ENCODE peak calls at places on chromosomes 2 and 18, in eight cellular contexts. V is sciatic nerve; E is SK-N-MC; A is CD4-positive, alpha-beta memory T cell; M is activated effector memory CD4-positive, alpha-beta T cell treated with Interleukin-2 at 50 U/mL for 16 hours; O is NCI-H2081; P is C1 segment of cervical spinal cord; F is WERI-Rb-1. D is an unnamed sample.

GRCh38 chr2:133953524-133953923 is 300.3 kb upstream of the MGAT5 start:
- DNase-seq in P (no peak), O (no peak), M (no peak), F (no peak), V (no peak), E (no peak), A (no peak), D (no peak)

GRCh38 chr2:9778012-9778411 is 65.3 kb upstream of the TAF1B start:
- DNase-seq in P (no peak), V (no peak), M (no peak), O (no peak), F (peak), E (no peak), A (peak), D (no peak)

GRCh38 chr18:79512461-79513380 is 117.0 kb downstream of the NFATC1 start:
- DNase-seq in E (no peak), O (no peak), A (no peak), F (peak), V (peak), M (no peak), P (no peak), D (no peak)

GRCh38 chr18:37362158-37362890 is 203.3 kb downstream of the CELF4 start:
- DNase-seq in P (no peak), V (no peak), A (no peak), O (no peak), E (no peak), F (no peak), M (no peak), D (no peak)

GRCh38 chr2:58800846-58801245 is 559.7 kb upstream of the FANCL start:
- DNase-seq in O (no peak), V (no peak), P (no peak), E (no peak), A (no peak), F (no peak), M (no peak), D (no peak)

GRCh38 chr2:152440049-152440448 is 105.1 kb downstream of the FMNL2 start:
- DNase-seq in O (no peak), F (no peak), V (no peak), P (peak), M (no peak), E (no peak), A (no peak), D (no peak)

GRCh38 chr2:96534131-96534530 is 2.4 kb upstream of the ARID5A start:
- DNase-seq in V (no peak), F (no peak), E (no peak), M (no peak), P (no peak), A (no peak), O (no peak), D (no peak)

GRCh38 chr2:241031436-241032165 is 33.2 kb downstream of the SNED1 start:
- DNase-seq in E (no peak), F (no peak), O (no peak), V (no peak), A (no peak), P (no peak), M (no peak), D (no peak)

GRCh38 chr2:218344090-218344754 is 12.4 kb upstream of the CATIP start:
- DNase-seq in F (no peak), E (no peak), V (no peak), O (no peak), P (no peak), M (no peak), A (no peak), D (no peak)

GRCh38 chr2:172931923-172932520 is 143.6 kb upstream of the MAP3K20 start:
- DNase-seq in A (peak), O (peak), V (peak), M (no peak), P (peak), E (peak), F (peak), D (peak)

GRCh38 chr2:233244818-233245217 is 6.7 kb upstream of the ATG16L1 start:
- DNase-seq in F (no peak), V (no peak), P (no peak), E (no peak), M (no peak), O (no peak), A (no peak), D (no peak)

GRCh38 chr2:108587621-108588020 is 53.4 kb downstream of the LIMS1 start:
- DNase-seq in P (no peak), F (no peak), O (no peak), A (no peak), M (no peak), V (no peak), E (no peak), D (no peak)

GRCh38 chr2:27559228-27559627 is 23.6 kb upstream of the ZNF512 start:
- DNase-seq in M (no peak), A (no peak), E (no peak), F (no peak), O (no peak), P (no peak), V (no peak), D (no peak)

GRCh38 chr2:46252891-46253659 is 44.1 kb upstream of the EPAS1 start:
- DNase-seq in O (no peak), A (no peak), E (no peak), P (no peak), M (no peak), V (no peak), F (peak), D (no peak)

GRCh38 chr2:63614983-63615945 is 26.5 kb downstream of the MDH1 start:
- DNase-seq in F (no peak), P (no peak), O (no peak), A (no peak), V (no peak), M (no peak), E (no peak), D (no peak)

GRCh38 chr2:228352048-228352447 is 170.6 kb upstream of the SPHKAP start:
- DNase-seq in E (no peak), P (no peak), O (peak), A (no peak), M (no peak), V (no peak), F (no peak), D (no peak)

GRCh38 chr2:38214209-38214717 is 138.3 kb upstream of the CYP1B1 start:
- DNase-seq in A (no peak), M (no peak), F (peak), E (no peak), V (no peak), O (no peak), P (no peak), D (no peak)

D was measured in T-helper 22 cell.